ENCODE peak calls at places on chromosomes 4 and X, in four cellular contexts. One of them, this sample, is unnamed.

GRCh38 chr4:121950680-121951569 is 935 bp downstream of the TRPC3 start:
- DNase-seq in upper lobe of left lung: peak; percentile 76
- DNase-seq in breast epithelium: no peak
- DNase-seq in suprapubic skin: no peak
- DNase-seq in this sample: peak; percentile 42

GRCh38 chr4:109702950-109703663 is at the start of gene CASP6:
- DNase-seq in upper lobe of left lung: peak; percentile 98
- DNase-seq in breast epithelium: peak; percentile 68
- DNase-seq in suprapubic skin: peak; percentile 90
- DNase-seq in this sample: peak; percentile 94

GRCh38 chr4:6443035-6444023 is 29.1 kb downstream of the PPP2R2C start:
- DNase-seq in upper lobe of left lung: no peak
- DNase-seq in breast epithelium: no peak
- DNase-seq in suprapubic skin: no peak
- DNase-seq in this sample: no peak

GRCh38 chr4:144611850-144612249 is 34.1 kb upstream of the HHIP start:
- DNase-seq in upper lobe of left lung: no peak
- DNase-seq in breast epithelium: no peak
- DNase-seq in suprapubic skin: no peak
- DNase-seq in this sample: no peak

GRCh38 chr4:161555689-161556660 is 607.8 kb downstream of the FSTL5 start:
- DNase-seq in upper lobe of left lung: no peak
- DNase-seq in breast epithelium: no peak
- DNase-seq in suprapubic skin: no peak
- DNase-seq in this sample: no peak

GRCh38 chr4:26839534-26839951 is 21.1 kb upstream of the STIM2 start:
- DNase-seq in upper lobe of left lung: no peak
- DNase-seq in breast epithelium: peak; percentile 25
- DNase-seq in suprapubic skin: no peak
- DNase-seq in this sample: no peak

GRCh38 chr4:5033266-5033945 is 14.1 kb upstream of the CYTL1 start:
- DNase-seq in upper lobe of left lung: no peak
- DNase-seq in breast epithelium: no peak
- DNase-seq in suprapubic skin: peak; percentile 71
- DNase-seq in this sample: peak; percentile 8

GRCh38 chr4:75733369-75733768 is 9.0 kb downstream of the USO1 start:
- DNase-seq in upper lobe of left lung: no peak
- DNase-seq in breast epithelium: no peak
- DNase-seq in suprapubic skin: no peak
- DNase-seq in this sample: no peak

GRCh38 chrX:16771483-16772398 is 14.5 kb upstream of the TXLNG start:
- DNase-seq in upper lobe of left lung: no peak
- DNase-seq in breast epithelium: no peak
- DNase-seq in suprapubic skin: no peak
- DNase-seq in this sample: peak; percentile 28

GRCh38 chrX:47198026-47198686 is 4.5 kb downstream of the UBA1 start:
- DNase-seq in upper lobe of left lung: no peak
- DNase-seq in breast epithelium: no peak
- DNase-seq in suprapubic skin: no peak
- DNase-seq in this sample: no peak

GRCh38 chr4:168076989-168077725 is 15.2 kb upstream of the ANXA10 start:
- DNase-seq in upper lobe of left lung: no peak
- DNase-seq in breast epithelium: peak; percentile 26
- DNase-seq in suprapubic skin: no peak
- DNase-seq in this sample: peak; percentile 28

GRCh38 chr4:94603170-94603747 is 151.5 kb downstream of the PDLIM5 start:
- DNase-seq in upper lobe of left lung: no peak
- DNase-seq in breast epithelium: no peak
- DNase-seq in suprapubic skin: no peak
- DNase-seq in this sample: no peak

GRCh38 chr4:105808459-105809041 is 86.7 kb upstream of the NPNT start:
- DNase-seq in upper lobe of left lung: no peak
- DNase-seq in breast epithelium: no peak
- DNase-seq in suprapubic skin: no peak
- DNase-seq in this sample: no peak

GRCh38 chr4:16887887-16888286 is 10.6 kb downstream of the LDB2 start:
- DNase-seq in upper lobe of left lung: no peak
- DNase-seq in breast epithelium: no peak
- DNase-seq in suprapubic skin: no peak
- DNase-seq in this sample: no peak

GRCh38 chr4:53558981-53559620 is 32.2 kb downstream of the LNX1 start:
- DNase-seq in upper lobe of left lung: no peak
- DNase-seq in breast epithelium: no peak
- DNase-seq in suprapubic skin: no peak
- DNase-seq in this sample: no peak

GRCh38 chrX:44503550-44503949 is 39.1 kb downstream of the FUNDC1 start:
- DNase-seq in upper lobe of left lung: no peak
- DNase-seq in breast epithelium: no peak
- DNase-seq in suprapubic skin: no peak
- DNase-seq in this sample: no peak

GRCh38 chrX:113470166-113470565 is 629.5 kb upstream of the AMOT start:
- DNase-seq in upper lobe of left lung: no peak
- DNase-seq in breast epithelium: no peak
- DNase-seq in suprapubic skin: no peak
- DNase-seq in this sample: no peak

GRCh38 chr4:81595287-81595686 is 123.6 kb upstream of the RASGEF1B start:
- DNase-seq in upper lobe of left lung: no peak
- DNase-seq in breast epithelium: no peak
- DNase-seq in suprapubic skin: no peak
- DNase-seq in this sample: no peak

GRCh38 chrX:149473966-149474365 is 31.1 kb downstream of the IDS start:
- DNase-seq in upper lobe of left lung: no peak
- DNase-seq in breast epithelium: no peak
- DNase-seq in suprapubic skin: no peak
- DNase-seq in this sample: no peak

GRCh38 chr4:2800691-2801596 is 8.1 kb downstream of the SH3BP2 start:
- DNase-seq in upper lobe of left lung: peak; percentile 92
- DNase-seq in breast epithelium: peak; percentile 57
- DNase-seq in suprapubic skin: peak; percentile 85
- DNase-seq in this sample: peak; percentile 67

GRCh38 chrX:93673869-93674271 is at the start of gene FAM133A:
- DNase-seq in upper lobe of left lung: no peak
- DNase-seq in breast epithelium: no peak
- DNase-seq in suprapubic skin: no peak
- DNase-seq in this sample: no peak

GRCh38 chr4:153543351-153543750 is 77.2 kb downstream of the TMEM131L start:
- DNase-seq in upper lobe of left lung: no peak
- DNase-seq in breast epithelium: no peak
- DNase-seq in suprapubic skin: no peak
- DNase-seq in this sample: no peak

GRCh38 chrX:150761819-150762216 is 68.6 kb downstream of the MTMR1 start:
- DNase-seq in upper lobe of left lung: no peak
- DNase-seq in breast epithelium: no peak
- DNase-seq in suprapubic skin: no peak
- DNase-seq in this sample: no peak

GRCh38 chr4:108031427-108032083 is 41.9 kb downstream of the HADH start:
- DNase-seq in upper lobe of left lung: no peak
- DNase-seq in breast epithelium: no peak
- DNase-seq in suprapubic skin: no peak
- DNase-seq in this sample: no peak

GRCh38 chr4:3767569-3768288 is 1.5 kb downstream of the ADRA2C start:
- DNase-seq in upper lobe of left lung: no peak
- DNase-seq in breast epithelium: no peak
- DNase-seq in suprapubic skin: no peak
- DNase-seq in this sample: peak; percentile 25

GRCh38 chr4:184755278-184755677 is 21.4 kb upstream of the CENPU start:
- DNase-seq in upper lobe of left lung: no peak
- DNase-seq in breast epithelium: peak; percentile 40
- DNase-seq in suprapubic skin: no peak
- DNase-seq in this sample: no peak

GRCh38 chrX:43679058-43679457 is 23.0 kb downstream of the MAOA start:
- DNase-seq in upper lobe of left lung: no peak
- DNase-seq in breast epithelium: no peak
- DNase-seq in suprapubic skin: no peak
- DNase-seq in this sample: no peak

GRCh38 chrX:65673857-65674350 is 6.5 kb downstream of the MSN start:
- DNase-seq in upper lobe of left lung: no peak
- DNase-seq in breast epithelium: no peak
- DNase-seq in suprapubic skin: no peak
- DNase-seq in this sample: no peak

GRCh38 chrX:65671286-65671685 is 3.8 kb downstream of the MSN start:
- DNase-seq in upper lobe of left lung: no peak
- DNase-seq in breast epithelium: no peak
- DNase-seq in suprapubic skin: no peak
- DNase-seq in this sample: peak; percentile 55

GRCh38 chrX:65674351-65674893 is 7.0 kb downstream of the MSN start:
- DNase-seq in upper lobe of left lung: no peak
- DNase-seq in breast epithelium: no peak
- DNase-seq in suprapubic skin: no peak
- DNase-seq in this sample: no peak

GRCh38 chrX:65668362-65669310 is 1.2 kb downstream of the MSN start:
- DNase-seq in upper lobe of left lung: no peak
- DNase-seq in breast epithelium: peak; percentile 65
- DNase-seq in suprapubic skin: peak; percentile 80
- DNase-seq in this sample: peak; percentile 76

GRCh38 chrX:65671966-65672365 is 4.5 kb downstream of the MSN start:
- DNase-seq in upper lobe of left lung: no peak
- DNase-seq in breast epithelium: no peak
- DNase-seq in suprapubic skin: no peak
- DNase-seq in this sample: no peak
- H3K4me3 ChIP-seq in upper lobe of left lung: peak overlapping the region; percentile 82
- H3K4me3 ChIP-seq in breast epithelium: no peak overlapping the region
- H3K4me3 ChIP-seq in suprapubic skin: no peak overlapping the region
- H3K4me3 ChIP-seq in this sample: no peak overlapping the region

DNA sequence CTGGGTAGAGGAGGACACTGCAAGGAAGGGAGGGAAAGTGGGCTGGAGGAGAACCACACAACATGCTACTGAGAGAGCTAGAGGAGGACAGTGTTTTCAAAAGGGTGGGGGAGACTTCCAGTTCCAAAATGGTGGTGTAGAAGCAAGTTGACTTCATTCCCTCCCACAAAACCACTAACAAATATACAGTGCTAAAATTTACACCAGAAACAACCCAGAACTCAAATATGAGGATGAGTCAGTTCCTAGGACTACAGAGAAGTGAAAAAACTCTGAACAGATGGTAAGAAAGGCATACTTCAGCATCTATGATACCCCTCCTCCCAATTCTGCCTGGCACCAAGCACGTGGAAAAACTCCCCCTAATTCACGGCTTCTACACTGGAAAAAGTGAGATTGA is 9.8 kb downstream of the AADAT start:
- DNase-seq in upper lobe of left lung: no peak
- DNase-seq in breast epithelium: no peak
- DNase-seq in suprapubic skin: no peak
- DNase-seq in this sample: no peak
- H3K36me3 ChIP-seq in upper lobe of left lung: no peaks in the 10 kb centered on the region
- H3K36me3 ChIP-seq in breast epithelium: peaks cover 1% of the 10 kb centered on the region
- H3K36me3 ChIP-seq in suprapubic skin: no peaks in the 10 kb centered on the region
- H3K36me3 ChIP-seq in this sample: peaks cover 4% of the 10 kb centered on the region

DNA sequence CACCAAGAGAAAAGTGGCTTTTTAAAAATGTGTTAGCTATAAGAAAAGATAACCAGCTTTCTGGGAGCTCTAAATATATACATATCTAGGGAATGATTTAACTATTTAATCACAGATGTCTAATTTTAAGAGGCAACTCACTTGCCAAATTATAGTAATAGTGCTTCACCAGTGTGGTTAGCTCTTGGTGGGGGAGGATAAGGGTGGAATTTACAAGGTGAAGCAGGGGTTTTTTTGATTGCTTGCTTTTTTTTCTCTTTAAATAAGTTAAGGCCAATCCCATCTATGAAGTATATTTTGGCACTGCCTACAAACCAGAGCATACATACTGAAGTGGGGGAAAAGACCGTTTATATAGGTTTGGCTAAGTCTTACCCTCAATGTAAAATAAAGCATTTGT is 547.8 kb upstream of the DIPK2B start:
- DNase-seq in upper lobe of left lung: no peak
- DNase-seq in breast epithelium: no peak
- DNase-seq in suprapubic skin: no peak
- DNase-seq in this sample: no peak
- TF ChIP-seq POLR2A in upper lobe of left lung: no peak
- TF ChIP-seq POLR2A in breast epithelium: no peak
- TF ChIP-seq POLR2A in suprapubic skin: no peak
- TF ChIP-seq POLR2A in this sample: no peak

GRCh38 chr4:7512946-7513345 is 78.2 kb upstream of the PSAPL1 start:
- DNase-seq in upper lobe of left lung: no peak
- DNase-seq in breast epithelium: no peak
- DNase-seq in suprapubic skin: no peak
- DNase-seq in this sample: no peak

GRCh38 chr4:7512428-7512827 is 77.7 kb upstream of the PSAPL1 start:
- DNase-seq in upper lobe of left lung: no peak
- DNase-seq in breast epithelium: no peak
- DNase-seq in suprapubic skin: no peak
- DNase-seq in this sample: no peak

GRCh38 chr4:7510066-7510465 is 75.3 kb upstream of the PSAPL1 start:
- DNase-seq in upper lobe of left lung: peak; percentile 81
- DNase-seq in breast epithelium: no peak
- DNase-seq in suprapubic skin: no peak
- DNase-seq in this sample: no peak

GRCh38 chr4:7513731-7514130 is 79.0 kb upstream of the PSAPL1 start:
- DNase-seq in upper lobe of left lung: no peak
- DNase-seq in breast epithelium: no peak
- DNase-seq in suprapubic skin: no peak
- DNase-seq in this sample: no peak

GRCh38 chr4:7511509-7511908 is 76.8 kb upstream of the PSAPL1 start:
- DNase-seq in upper lobe of left lung: no peak
- DNase-seq in breast epithelium: no peak
- DNase-seq in suprapubic skin: no peak
- DNase-seq in this sample: no peak
- H3K4me3 ChIP-seq in upper lobe of left lung: no peak overlapping the region
- H3K4me3 ChIP-seq in breast epithelium: no peak overlapping the region
- H3K4me3 ChIP-seq in suprapubic skin: no peak overlapping the region
- H3K4me3 ChIP-seq in this sample: no peak overlapping the region

GRCh38 chr4:77771566-77771965 is 47.6 kb downstream of the CNOT6L start:
- DNase-seq in upper lobe of left lung: no peak
- DNase-seq in breast epithelium: no peak
- DNase-seq in suprapubic skin: no peak
- DNase-seq in this sample: no peak
- H3K36me3 ChIP-seq in upper lobe of left lung: peaks cover 18% of the 10 kb centered on the region
- H3K36me3 ChIP-seq in breast epithelium: no peaks in the 10 kb centered on the region
- H3K36me3 ChIP-seq in suprapubic skin: peaks cover 14% of the 10 kb centered on the region
- H3K36me3 ChIP-seq in this sample: peaks cover 5% of the 10 kb centered on the region